ENCODE peak calls at places on chromosomes 12 and 14, in four cellular contexts. One of them, this sample, is unnamed.

GRCh38 chr12:92950011-92950410 is 20.9 kb upstream of the EEA1 start:
- DNase-seq in fibroblast of lung: no peak
- DNase-seq in GM12864: no peak
- DNase-seq in heart left ventricle: no peak
- DNase-seq in this sample: no peak

GRCh38 chr14:76779221-76780057 is 18.2 kb downstream of the VASH1 start:
- DNase-seq in fibroblast of lung: no peak
- DNase-seq in GM12864: no peak
- DNase-seq in heart left ventricle: no peak
- DNase-seq in this sample: no peak

GRCh38 chr14:51293149-51293925 is 53.3 kb downstream of the TMX1 start:
- DNase-seq in fibroblast of lung: peak; percentile 49
- DNase-seq in GM12864: no peak
- DNase-seq in heart left ventricle: peak; percentile 26
- DNase-seq in this sample: no peak

GRCh38 chr14:77053046-77053841 is 24.7 kb upstream of the IRF2BPL start:
- DNase-seq in heart left ventricle: peak; percentile 86
- DNase-seq in fibroblast of lung: peak; percentile 74
- DNase-seq in GM12864: no peak
- DNase-seq in this sample: no peak

GRCh38 chr12:76757694-76758093 is 6.2 kb upstream of the ZDHHC17 start:
- DNase-seq in fibroblast of lung: peak; percentile 50
- DNase-seq in heart left ventricle: no peak
- DNase-seq in GM12864: no peak
- DNase-seq in this sample: no peak

GRCh38 chr14:67111031-67111430 is 78.2 kb upstream of the GARIN2 start:
- DNase-seq in heart left ventricle: no peak
- DNase-seq in GM12864: no peak
- DNase-seq in fibroblast of lung: no peak
- DNase-seq in this sample: no peak

GRCh38 chr14:95507174-95507573 is 9.3 kb downstream of the SYNE3 start:
- DNase-seq in fibroblast of lung: peak; percentile 97
- DNase-seq in heart left ventricle: peak; percentile 83
- DNase-seq in GM12864: no peak
- DNase-seq in this sample: no peak

GRCh38 chr12:11762723-11763326 is 113.4 kb downstream of the ETV6 start:
- DNase-seq in heart left ventricle: no peak
- DNase-seq in GM12864: no peak
- DNase-seq in fibroblast of lung: peak; percentile 33
- DNase-seq in this sample: no peak

GRCh38 chr14:81303258-81303935 is 82.6 kb upstream of the GTF2A1 start:
- DNase-seq in GM12864: peak; percentile 55
- DNase-seq in heart left ventricle: peak; percentile 32
- DNase-seq in fibroblast of lung: no peak
- DNase-seq in this sample: no peak

GRCh38 chr14:44316647-44317432 is 190.2 kb downstream of the FSCB start:
- DNase-seq in fibroblast of lung: peak; percentile 98
- DNase-seq in heart left ventricle: no peak
- DNase-seq in GM12864: no peak
- DNase-seq in this sample: peak; percentile 98

GRCh38 chr12:94622475-94622874 is 27.9 kb downstream of the TMCC3 start:
- DNase-seq in GM12864: no peak
- DNase-seq in fibroblast of lung: peak; percentile 58
- DNase-seq in heart left ventricle: no peak
- DNase-seq in this sample: peak; percentile 77

GRCh38 chr14:27890259-27890658 is 876.3 kb upstream of the FOXG1 start:
- DNase-seq in GM12864: no peak
- DNase-seq in heart left ventricle: no peak
- DNase-seq in fibroblast of lung: no peak
- DNase-seq in this sample: no peak

GRCh38 chr12:54648265-54648664 is at the start of gene DCD:
- DNase-seq in fibroblast of lung: no peak
- DNase-seq in heart left ventricle: no peak
- DNase-seq in GM12864: no peak
- DNase-seq in this sample: no peak

GRCh38 chr14:56159066-56159465 is 40.9 kb downstream of the PELI2 start:
- DNase-seq in heart left ventricle: no peak
- DNase-seq in GM12864: no peak
- DNase-seq in fibroblast of lung: no peak
- DNase-seq in this sample: no peak

GRCh38 chr14:21169587-21169986 is 13.7 kb upstream of the OR5AU1 start:
- DNase-seq in GM12864: no peak
- DNase-seq in fibroblast of lung: no peak
- DNase-seq in heart left ventricle: no peak
- DNase-seq in this sample: no peak

GRCh38 chr14:63986789-63987533 is 134.2 kb downstream of the SYNE2 start:
- DNase-seq in fibroblast of lung: peak; percentile 65
- DNase-seq in heart left ventricle: no peak
- DNase-seq in GM12864: no peak
- DNase-seq in this sample: peak; percentile 15

GRCh38 chr12:113149361-113150150 is at the start of gene CFAP73:
- DNase-seq in GM12864: no peak
- DNase-seq in fibroblast of lung: peak; percentile 85
- DNase-seq in heart left ventricle: peak; percentile 79
- DNase-seq in this sample: peak; percentile 72

DNA sequence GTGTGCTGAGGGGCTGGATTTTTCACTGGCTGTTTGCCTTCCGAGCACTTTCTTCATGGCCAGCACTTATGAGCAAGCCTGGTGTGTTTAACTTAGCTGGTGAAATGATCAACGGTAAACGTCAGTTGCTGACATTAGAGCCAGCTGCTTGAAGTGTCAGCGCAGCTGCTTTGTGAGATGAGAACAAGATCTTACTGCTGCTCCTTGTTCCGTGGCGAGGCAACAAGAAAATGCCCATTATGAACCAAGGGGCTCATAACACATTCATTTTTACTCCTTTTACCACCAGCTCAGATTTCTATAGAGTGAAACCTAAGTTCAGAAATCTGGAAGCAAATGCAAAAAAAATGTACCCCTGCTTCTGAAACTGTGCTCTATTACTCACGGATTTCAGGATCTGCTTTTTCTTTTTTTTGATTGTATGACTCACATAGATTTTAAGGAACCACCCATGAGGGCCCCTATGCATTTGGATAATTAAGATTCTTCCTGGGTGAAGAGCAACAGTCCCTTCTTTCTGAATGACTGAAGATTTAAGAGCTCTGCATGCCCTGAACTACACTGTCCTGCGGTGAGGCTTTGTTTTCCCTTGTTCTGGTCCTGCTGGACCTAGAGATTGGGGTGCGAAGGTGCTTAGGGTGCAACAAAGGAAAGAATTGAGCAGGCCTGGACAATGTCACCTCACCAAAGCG is 74.3 kb upstream of the CPM start:
- DNase-seq in heart left ventricle: no peak
- DNase-seq in GM12864: no peak
- DNase-seq in fibroblast of lung: peak; percentile 83
- DNase-seq in this sample: no peak
- H3K4me3 ChIP-seq in heart left ventricle: no peak overlapping the region
- H3K4me3 ChIP-seq in GM12864: no peak overlapping the region
- H3K4me3 ChIP-seq in fibroblast of lung: peak overlapping the region; percentile 36
- H3K4me3 ChIP-seq in this sample: no peak overlapping the region

GRCh38 chr12:101616027-101616494 is 21.3 kb downstream of the MYBPC1 start:
- DNase-seq in GM12864: no peak
- DNase-seq in fibroblast of lung: no peak
- DNase-seq in heart left ventricle: no peak
- DNase-seq in this sample: peak; percentile 20
- TF ChIP-seq CTCF in GM12864: no peak
- TF ChIP-seq CTCF in fibroblast of lung: no peak
- TF ChIP-seq CTCF in heart left ventricle: no peak
- TF ChIP-seq CTCF in this sample: no peak

GRCh38 chr12:14240873-14241220 is 124.6 kb upstream of the ATF7IP start:
- DNase-seq in GM12864: no peak
- DNase-seq in heart left ventricle: no peak
- DNase-seq in fibroblast of lung: no peak
- DNase-seq in this sample: no peak
- H3K4me3 ChIP-seq in GM12864: no peak overlapping the region
- H3K4me3 ChIP-seq in heart left ventricle: no peak overlapping the region
- H3K4me3 ChIP-seq in fibroblast of lung: no peak overlapping the region
- H3K4me3 ChIP-seq in this sample: no peak overlapping the region

DNA sequence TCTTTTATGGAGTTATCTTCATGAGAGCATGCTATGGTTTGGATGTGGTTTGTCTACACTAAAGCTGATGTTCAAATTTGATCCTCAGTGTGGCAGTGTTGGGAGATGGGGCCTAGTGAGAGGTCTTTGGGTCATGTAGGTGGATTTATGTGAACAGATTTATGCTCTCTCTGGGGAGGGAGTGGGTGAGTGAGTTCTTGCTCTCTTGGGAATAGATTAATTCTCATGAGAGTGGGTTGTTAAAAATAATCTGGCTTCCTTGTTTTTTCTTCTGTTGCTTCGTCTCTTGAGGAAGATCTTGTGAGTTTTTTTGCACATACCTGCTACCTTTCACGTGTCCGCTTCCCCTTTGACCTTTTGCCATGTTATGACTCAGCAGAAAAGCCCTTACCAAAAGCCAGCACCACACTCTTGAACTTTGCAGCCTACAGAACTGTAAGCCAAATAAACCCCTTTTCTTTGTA is 20.5 kb downstream of the DERA start:
- DNase-seq in GM12864: no peak
- DNase-seq in fibroblast of lung: no peak
- DNase-seq in heart left ventricle: no peak
- DNase-seq in this sample: no peak
- TF ChIP-seq CTCF in GM12864: peak; percentile 12
- TF ChIP-seq CTCF in fibroblast of lung: no peak
- TF ChIP-seq CTCF in heart left ventricle: no peak
- TF ChIP-seq CTCF in this sample: no peak

DNA sequence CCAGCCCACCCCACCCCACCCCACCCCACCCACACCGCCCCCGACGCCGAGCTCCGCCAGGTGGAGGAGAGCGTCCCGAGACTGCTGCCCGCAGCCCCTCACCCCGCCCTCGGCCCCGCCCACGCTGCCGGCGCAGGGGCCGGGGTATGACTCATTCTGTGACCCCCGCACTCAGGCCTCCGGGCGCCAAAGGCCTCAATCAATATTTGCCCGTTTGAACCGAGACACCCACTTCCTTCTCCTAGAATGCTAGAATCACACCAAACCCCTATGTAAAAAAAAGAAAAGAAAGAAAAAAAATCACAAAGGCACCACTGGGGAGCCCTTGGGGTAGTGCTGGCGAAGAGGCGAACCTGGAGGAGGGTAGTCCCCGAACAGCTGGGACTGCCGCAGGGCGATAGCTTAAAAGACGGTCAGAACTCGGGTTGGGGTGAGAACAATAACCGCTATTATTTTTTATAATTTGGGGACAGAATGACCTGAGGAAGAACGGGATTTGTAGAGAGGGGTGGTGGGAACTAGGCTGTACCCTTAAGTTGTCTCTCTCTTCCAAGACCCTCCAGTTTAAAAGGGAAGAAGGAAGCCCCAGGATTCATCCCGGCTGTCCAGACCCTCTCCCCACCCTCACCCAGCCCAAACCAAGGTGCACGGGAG is 894 bp downstream of the KRT8 start:
- DNase-seq in heart left ventricle: peak; percentile 39
- DNase-seq in fibroblast of lung: peak; percentile 67
- DNase-seq in GM12864: no peak
- DNase-seq in this sample: no peak
- H3K4me3 ChIP-seq in heart left ventricle: peak overlapping the region; percentile 59
- H3K4me3 ChIP-seq in fibroblast of lung: no peak overlapping the region
- H3K4me3 ChIP-seq in GM12864: no peak overlapping the region
- H3K4me3 ChIP-seq in this sample: peak overlapping the region; percentile 94

DNA sequence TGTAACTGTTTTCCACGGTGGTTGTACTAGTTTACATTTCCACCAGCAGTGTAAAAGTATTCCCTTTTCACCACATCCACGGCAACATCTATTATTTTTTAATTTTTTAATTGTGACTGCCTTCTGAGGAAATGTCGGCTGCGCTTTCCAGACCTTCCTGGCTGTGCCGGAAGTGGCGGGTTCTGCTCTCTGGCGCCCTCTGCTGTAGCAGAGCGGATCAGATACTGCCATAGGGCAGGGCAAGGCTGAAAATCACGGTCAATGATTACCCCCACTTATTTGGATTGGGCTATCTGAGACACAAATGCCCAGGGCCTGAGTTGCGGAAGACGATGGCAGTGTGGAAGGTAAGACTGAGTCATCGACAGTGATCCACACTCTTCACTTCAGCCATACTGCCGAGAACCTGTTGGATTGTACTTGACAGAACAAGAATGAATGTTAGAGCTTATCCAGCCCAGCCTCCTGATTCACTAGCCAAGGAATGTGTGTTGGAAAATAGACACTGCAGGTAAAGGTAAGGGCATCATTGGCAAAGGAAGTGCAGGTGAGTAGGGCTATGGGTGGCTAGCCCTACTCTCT is 124.2 kb downstream of the NTF3 start:
- DNase-seq in fibroblast of lung: no peak
- DNase-seq in GM12864: no peak
- DNase-seq in heart left ventricle: no peak
- DNase-seq in this sample: no peak
- TF ChIP-seq CTCF in fibroblast of lung: peak; percentile 22
- TF ChIP-seq CTCF in GM12864: peak; percentile 64
- TF ChIP-seq CTCF in heart left ventricle: peak; percentile 28
- TF ChIP-seq CTCF in this sample: peak; percentile 28

GRCh38 chr12:111687255-111687654 is 1.4 kb downstream of the ACAD10 start:
- DNase-seq in GM12864: no peak
- DNase-seq in heart left ventricle: no peak
- DNase-seq in fibroblast of lung: no peak
- DNase-seq in this sample: no peak
- H3K4me3 ChIP-seq in GM12864: peak overlapping the region; percentile 91
- H3K4me3 ChIP-seq in heart left ventricle: peak overlapping the region; percentile 97
- H3K4me3 ChIP-seq in fibroblast of lung: no peak overlapping the region
- H3K4me3 ChIP-seq in this sample: no peak overlapping the region

DNA sequence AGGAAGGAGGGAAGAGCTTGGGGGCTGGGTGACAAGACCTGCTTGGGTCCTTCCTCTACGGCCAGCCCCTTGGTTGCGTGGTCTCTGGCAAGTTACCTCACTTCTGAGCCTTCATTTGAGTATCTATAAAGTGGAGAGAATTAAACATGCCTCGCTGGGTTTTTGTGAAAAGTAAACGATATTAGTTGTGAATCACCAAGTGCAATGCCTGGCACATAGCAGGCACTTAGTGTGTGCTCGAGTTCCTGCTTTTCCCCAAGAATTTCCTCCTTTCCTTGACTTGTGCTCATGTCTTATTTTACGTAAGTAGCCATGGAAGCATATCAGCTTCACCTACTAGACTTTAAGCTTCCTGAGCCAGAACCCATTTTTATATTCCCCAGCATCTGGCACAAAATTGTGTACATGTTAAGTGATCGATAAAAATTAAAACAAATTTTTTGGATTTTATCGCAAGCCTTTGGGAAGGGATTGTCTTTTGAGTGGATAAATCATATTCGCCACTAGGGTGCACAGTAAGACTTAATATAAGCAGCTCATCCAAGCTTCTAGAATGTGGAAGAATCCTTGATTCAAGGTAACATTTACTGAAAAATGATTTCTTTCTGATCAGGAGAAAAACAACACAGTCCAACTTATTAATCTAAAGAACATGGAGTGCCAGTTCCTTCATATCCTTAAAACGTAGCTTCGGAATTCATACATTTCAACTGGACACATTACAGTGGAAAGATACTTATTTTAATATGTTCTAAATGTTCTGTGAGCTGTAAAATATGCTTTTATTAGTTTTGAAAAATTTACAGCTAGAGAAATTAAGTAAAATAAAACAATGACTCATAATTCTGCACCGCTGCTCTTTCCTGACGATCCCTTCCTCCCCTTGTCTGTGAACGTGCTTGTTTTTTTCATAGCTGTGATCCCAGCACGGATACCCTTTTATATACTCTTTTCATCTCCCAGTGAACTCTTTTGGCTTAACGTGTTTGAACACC is 62.0 kb downstream of the SLC25A47 start:
- DNase-seq in fibroblast of lung: peak; percentile 75
- DNase-seq in GM12864: no peak
- DNase-seq in heart left ventricle: no peak
- DNase-seq in this sample: no peak
- TF ChIP-seq CTCF in fibroblast of lung: peak; percentile 55
- TF ChIP-seq CTCF in GM12864: no peak
- TF ChIP-seq CTCF in heart left ventricle: peak; percentile 57
- TF ChIP-seq CTCF in this sample: peak; percentile 50